ENCODE peak calls at places on chromosomes 1 and 21, in seven cellular contexts. I is WTC11; U is NCI-H82; F is T follicular helper cell; O is CD8-positive, alpha-beta T cell; D is occipital lobe; A is MCF 10A. C is an unnamed sample.

GRCh38 chr1:223341111-223341510 is 22.9 kb downstream of the SUSD4 start:
- DNase-seq in I (no peak), U (peak), O (no peak), F (no peak), A (peak), D (peak), C (no peak)

GRCh38 chr1:216437603-216438002 is 14.4 kb upstream of the USH2A start:
- DNase-seq in A (no peak), O (no peak), D (no peak), I (no peak), U (no peak), F (no peak), C (no peak)

GRCh38 chr21:36658926-36659325 is 40.0 kb upstream of the SIM2 start:
- DNase-seq in A (no peak), O (no peak), D (no peak), I (no peak), U (no peak), F (no peak), C (no peak)

GRCh38 chr1:228146761-228147693 is 2.7 kb upstream of the GJC2 start:
- DNase-seq in D (no peak), A (no peak), U (no peak), I (no peak), O (no peak), F (no peak), C (no peak)

GRCh38 chr1:216600730-216601426 is 122.4 kb downstream of the ESRRG start:
- DNase-seq in A (peak), O (no peak), I (peak), F (no peak), U (no peak), D (peak), C (peak)

GRCh38 chr1:154839691-154840090 is 30.4 kb downstream of the KCNN3 start:
- DNase-seq in U (peak), F (no peak), I (no peak), D (no peak), O (no peak), A (no peak), C (no peak)

GRCh38 chr21:41817228-41817627 is 50.4 kb upstream of the RIPK4 start:
- DNase-seq in U (peak), I (peak), O (no peak), D (peak), F (no peak), A (peak), C (no peak)

GRCh38 chr1:150213170-150214098 is 22.5 kb downstream of the ANP32E start:
- DNase-seq in D (peak), O (peak), F (peak), A (peak), I (peak), U (peak), C (peak)

GRCh38 chr1:17436380-17437174 is 2.9 kb downstream of the RCC2 start:
- DNase-seq in F (no peak), O (no peak), D (no peak), I (no peak), U (no peak), A (no peak), C (no peak)

GRCh38 chr1:245791410-245792312 is 636.9 kb downstream of the KIF26B start:
- DNase-seq in U (no peak), O (no peak), F (no peak), A (no peak), I (no peak), D (no peak), C (no peak)

GRCh38 chr1:8217011-8217711 is 100.8 kb upstream of the SLC45A1 start:
- DNase-seq in U (no peak), A (no peak), F (no peak), D (no peak), I (peak), O (peak), C (peak)

GRCh38 chr1:219587817-219588561 is 24.9 kb downstream of the ZC3H11B start:
- DNase-seq in D (no peak), I (no peak), F (no peak), O (no peak), A (no peak), U (peak), C (no peak)

GRCh38 chr1:42964032-42964812 is 5.6 kb upstream of the SLC2A1 start:
- DNase-seq in F (no peak), U (no peak), D (no peak), O (no peak), I (no peak), A (peak), C (no peak)

GRCh38 chr1:19436716-19437476 is 48.4 kb downstream of the CAPZB start:
- DNase-seq in A (peak), O (no peak), I (no peak), D (no peak), U (peak), F (no peak), C (peak)

GRCh38 chr1:151259351-151259750 is 4.8 kb downstream of the PSMD4 start:
- DNase-seq in F (no peak), I (no peak), D (no peak), O (no peak), A (peak), U (no peak), C (no peak)

GRCh38 chr1:101003012-101003650 is 22.5 kb downstream of the DPH5 start:
- DNase-seq in U (no peak), I (no peak), O (no peak), A (peak), D (no peak), F (no peak), C (no peak)

GRCh38 chr1:227919916-227920315 is 27.8 kb downstream of the WNT9A start:
- DNase-seq in U (peak), A (no peak), D (no peak), O (no peak), F (no peak), I (peak), C (no peak)

GRCh38 chr1:182611326-182611725 is 7.1 kb upstream of the RGS16 start:
- DNase-seq in A (no peak), D (no peak), U (peak), I (no peak), F (no peak), O (no peak), C (no peak)

GRCh38 chr1:48049823-48050539 is 52.8 kb upstream of the TRABD2B start:
- DNase-seq in I (no peak), U (peak), O (no peak), A (no peak), F (no peak), D (no peak), C (no peak)

GRCh38 chr1:220767312-220768126 is 19.2 kb upstream of the MTARC1 start:
- DNase-seq in U (no peak), O (no peak), F (no peak), D (no peak), A (no peak), I (no peak), C (no peak)

GRCh38 chr21:17612023-17612564 is 607 bp downstream of the BTG3 start:
- DNase-seq in I (peak), D (no peak), O (peak), A (peak), U (peak), F (peak), C (peak)

GRCh38 chr1:226436855-226437491 is 29.1 kb upstream of the PARP1 start:
- DNase-seq in A (peak), F (no peak), D (no peak), O (no peak), I (no peak), U (peak), C (no peak)

GRCh38 chr1:117565083-117565556 is 40.7 kb upstream of the TENT5C start:
- DNase-seq in O (no peak), A (no peak), F (no peak), I (no peak), D (no peak), U (no peak), C (no peak)

GRCh38 chr1:24720152-24720551 is 25.1 kb upstream of the CLIC4 start:
- DNase-seq in F (no peak), I (no peak), U (no peak), A (peak), O (no peak), D (no peak), C (peak)

GRCh38 chr1:235917267-235917811 is 50.6 kb upstream of the LYST start:
- DNase-seq in A (peak), D (peak), O (peak), I (no peak), U (peak), F (peak), C (peak)

GRCh38 chr21:34807881-34808568 is 139.2 kb downstream of the CLIC6 start:
- DNase-seq in I (no peak), A (peak), U (no peak), D (no peak), F (peak), O (peak), C (peak)

GRCh38 chr1:1200876-1201810 is 5.2 kb downstream of the TNFRSF18 start:
- DNase-seq in A (no peak), U (no peak), D (no peak), I (peak), F (peak), O (peak), C (peak)

GRCh38 chr21:46111857-46112730 is 14.2 kb downstream of the COL6A2 start:
- DNase-seq in F (no peak), O (peak), A (no peak), U (no peak), D (no peak), I (no peak), C (peak)

GRCh38 chr1:156082111-156083091 is at the start of gene MEX3A:
- DNase-seq in A (peak), F (peak), I (peak), D (peak), O (peak), U (peak), C (peak)

GRCh38 chr1:221880182-221880581 is 138.3 kb upstream of the DUSP10 start:
- DNase-seq in F (no peak), D (no peak), O (no peak), U (no peak), I (no peak), A (peak), C (no peak)

GRCh38 chr1:30749691-30750583 is 7.6 kb downstream of the LAPTM5 start:
- DNase-seq in O (peak), A (no peak), F (peak), I (no peak), U (no peak), D (no peak), C (no peak)

GRCh38 chr1:211781260-211781659 is 49.3 kb downstream of the LPGAT1 start:
- DNase-seq in F (no peak), I (no peak), A (no peak), D (no peak), O (no peak), U (peak), C (no peak)

C was measured in uterus.